ENCODE peak calls at places on chromosomes 13 and 19, in six cellular contexts. One of them, this sample, is unnamed.

GRCh38 chr13:46962286-46962941 is 65.6 kb upstream of the HTR2A start:
- DNase-seq in cardiac muscle cell: peak; percentile 6
- DNase-seq in lung: no peak
- DNase-seq in psoas muscle: no peak
- DNase-seq in transverse colon: no peak
- DNase-seq in hepatocyte: no peak
- DNase-seq in this sample: no peak

GRCh38 chr19:48400018-48400742 is 6.7 kb downstream of the GRIN2D start:
- DNase-seq in cardiac muscle cell: peak; percentile 75
- DNase-seq in lung: no peak
- DNase-seq in hepatocyte: peak; percentile 70
- DNase-seq in transverse colon: peak; percentile 60
- DNase-seq in psoas muscle: peak; percentile 76
- DNase-seq in this sample: no peak

GRCh38 chr19:43675269-43675879 is 5.4 kb upstream of the PLAUR start:
- DNase-seq in hepatocyte: peak; percentile 86
- DNase-seq in transverse colon: peak; percentile 90
- DNase-seq in cardiac muscle cell: peak; percentile 23
- DNase-seq in psoas muscle: no peak
- DNase-seq in lung: peak; percentile 58
- DNase-seq in this sample: no peak

GRCh38 chr19:16078311-16078758 is 2.0 kb downstream of the TPM4 start:
- DNase-seq in hepatocyte: no peak
- DNase-seq in cardiac muscle cell: no peak
- DNase-seq in psoas muscle: no peak
- DNase-seq in transverse colon: peak; percentile 45
- DNase-seq in lung: no peak
- DNase-seq in this sample: no peak

GRCh38 chr13:42073683-42074082 is 25.2 kb downstream of the DGKH start:
- DNase-seq in lung: no peak
- DNase-seq in cardiac muscle cell: peak; percentile 7
- DNase-seq in psoas muscle: no peak
- DNase-seq in transverse colon: no peak
- DNase-seq in hepatocyte: no peak
- DNase-seq in this sample: no peak

GRCh38 chr13:25177012-25177411 is 4.9 kb upstream of the AMER2 start:
- DNase-seq in cardiac muscle cell: no peak
- DNase-seq in transverse colon: no peak
- DNase-seq in lung: no peak
- DNase-seq in hepatocyte: no peak
- DNase-seq in psoas muscle: no peak
- DNase-seq in this sample: no peak

GRCh38 chr19:50968709-50969412 is 530 bp downstream of the KLK6 start:
- DNase-seq in transverse colon: no peak
- DNase-seq in cardiac muscle cell: peak; percentile 21
- DNase-seq in hepatocyte: no peak
- DNase-seq in lung: no peak
- DNase-seq in psoas muscle: no peak
- DNase-seq in this sample: no peak

GRCh38 chr13:102690883-102691282 is 4.0 kb downstream of the METTL21C start:
- DNase-seq in transverse colon: no peak
- DNase-seq in psoas muscle: no peak
- DNase-seq in hepatocyte: no peak
- DNase-seq in cardiac muscle cell: no peak
- DNase-seq in lung: no peak
- DNase-seq in this sample: no peak

GRCh38 chr13:44271031-44271433 is 102.6 kb upstream of the SERP2 start:
- DNase-seq in hepatocyte: peak; percentile 18
- DNase-seq in lung: no peak
- DNase-seq in transverse colon: no peak
- DNase-seq in cardiac muscle cell: no peak
- DNase-seq in psoas muscle: no peak
- DNase-seq in this sample: no peak

GRCh38 chr19:3613765-3614661 is 7.3 kb upstream of the TBXA2R start:
- DNase-seq in psoas muscle: no peak
- DNase-seq in lung: no peak
- DNase-seq in transverse colon: no peak
- DNase-seq in hepatocyte: no peak
- DNase-seq in cardiac muscle cell: no peak
- DNase-seq in this sample: no peak

GRCh38 chr19:19021115-19021514 is 12.2 kb downstream of the SUGP2 start:
- DNase-seq in hepatocyte: peak; percentile 50
- DNase-seq in cardiac muscle cell: peak; percentile 29
- DNase-seq in transverse colon: no peak
- DNase-seq in psoas muscle: no peak
- DNase-seq in lung: no peak
- DNase-seq in this sample: no peak

GRCh38 chr13:67916650-67917049 is 686.5 kb upstream of the PCDH9 start:
- DNase-seq in lung: no peak
- DNase-seq in transverse colon: no peak
- DNase-seq in cardiac muscle cell: no peak
- DNase-seq in hepatocyte: no peak
- DNase-seq in psoas muscle: no peak
- DNase-seq in this sample: no peak

GRCh38 chr19:31548941-31549340 is 199.7 kb upstream of the TSHZ3 start:
- DNase-seq in psoas muscle: no peak
- DNase-seq in lung: no peak
- DNase-seq in hepatocyte: peak; percentile 38
- DNase-seq in cardiac muscle cell: peak; percentile 63
- DNase-seq in transverse colon: no peak
- DNase-seq in this sample: no peak

GRCh38 chr13:63774133-63774532 is 2358.5 kb upstream of the PCDH20 start:
- DNase-seq in lung: no peak
- DNase-seq in transverse colon: no peak
- DNase-seq in psoas muscle: no peak
- DNase-seq in hepatocyte: no peak
- DNase-seq in cardiac muscle cell: no peak
- DNase-seq in this sample: no peak

GRCh38 chr13:65342938-65343337 is 1887.2 kb downstream of the PCDH9 start:
- DNase-seq in psoas muscle: no peak
- DNase-seq in cardiac muscle cell: peak; percentile 21
- DNase-seq in lung: no peak
- DNase-seq in hepatocyte: no peak
- DNase-seq in transverse colon: no peak
- DNase-seq in this sample: no peak

GRCh38 chr13:90576067-90576466 is 771.4 kb upstream of the MIR17HG start:
- DNase-seq in hepatocyte: no peak
- DNase-seq in cardiac muscle cell: no peak
- DNase-seq in transverse colon: no peak
- DNase-seq in lung: no peak
- DNase-seq in psoas muscle: no peak
- DNase-seq in this sample: no peak

GRCh38 chr13:25463496-25463895 is 91.7 kb downstream of the ATP8A2 start:
- DNase-seq in psoas muscle: no peak
- DNase-seq in hepatocyte: no peak
- DNase-seq in transverse colon: no peak
- DNase-seq in cardiac muscle cell: no peak
- DNase-seq in lung: no peak
- DNase-seq in this sample: no peak

GRCh38 chr13:77398825-77399620 is 72.1 kb upstream of the MYCBP2 start:
- DNase-seq in lung: no peak
- DNase-seq in hepatocyte: no peak
- DNase-seq in transverse colon: no peak
- DNase-seq in cardiac muscle cell: no peak
- DNase-seq in psoas muscle: no peak
- DNase-seq in this sample: no peak

GRCh38 chr19:45103200-45103624 is 10.2 kb downstream of the PPP1R37 start:
- DNase-seq in cardiac muscle cell: peak; percentile 21
- DNase-seq in hepatocyte: no peak
- DNase-seq in psoas muscle: no peak
- DNase-seq in lung: no peak
- DNase-seq in transverse colon: no peak
- DNase-seq in this sample: no peak

GRCh38 chr13:49627831-49628652 is at the start of gene ARL11:
- DNase-seq in transverse colon: peak; percentile 80
- DNase-seq in psoas muscle: peak; percentile 75
- DNase-seq in cardiac muscle cell: no peak
- DNase-seq in lung: peak; percentile 62
- DNase-seq in hepatocyte: peak; percentile 31
- DNase-seq in this sample: no peak
- H3K4me3 ChIP-seq in transverse colon: no peak within 1 kb of the TSS
- H3K4me3 ChIP-seq in psoas muscle: peak within 1 kb of the TSS; percentile 25
- H3K4me3 ChIP-seq in cardiac muscle cell: no peak within 1 kb of the TSS
- H3K4me3 ChIP-seq in lung: no peak within 1 kb of the TSS
- H3K4me3 ChIP-seq in hepatocyte: no peak within 1 kb of the TSS
- H3K4me3 ChIP-seq in this sample: no peak within 1 kb of the TSS

GRCh38 chr13:110397445-110397844 is 90.4 kb downstream of the COL4A2 start:
- DNase-seq in transverse colon: no peak
- DNase-seq in hepatocyte: no peak
- DNase-seq in psoas muscle: no peak
- DNase-seq in cardiac muscle cell: peak; percentile 90
- DNase-seq in lung: no peak
- DNase-seq in this sample: no peak

GRCh38 chr13:110394371-110394841 is 87.3 kb downstream of the COL4A2 start:
- DNase-seq in cardiac muscle cell: no peak
- DNase-seq in hepatocyte: no peak
- DNase-seq in psoas muscle: no peak
- DNase-seq in transverse colon: no peak
- DNase-seq in lung: no peak
- DNase-seq in this sample: no peak

GRCh38 chr13:110398564-110399507 is 91.8 kb downstream of the COL4A2 start:
- DNase-seq in hepatocyte: no peak
- DNase-seq in cardiac muscle cell: peak; percentile 85
- DNase-seq in transverse colon: no peak
- DNase-seq in psoas muscle: no peak
- DNase-seq in lung: no peak
- DNase-seq in this sample: no peak

GRCh38 chr13:110396476-110396875 is 89.4 kb downstream of the COL4A2 start:
- DNase-seq in psoas muscle: no peak
- DNase-seq in cardiac muscle cell: no peak
- DNase-seq in transverse colon: no peak
- DNase-seq in lung: no peak
- DNase-seq in hepatocyte: no peak
- DNase-seq in this sample: no peak

GRCh38 chr13:110396913-110397379 is 89.9 kb downstream of the COL4A2 start:
- DNase-seq in lung: peak; percentile 75
- DNase-seq in transverse colon: peak; percentile 77
- DNase-seq in psoas muscle: peak; percentile 92
- DNase-seq in hepatocyte: peak; percentile 73
- DNase-seq in cardiac muscle cell: peak; percentile 100
- DNase-seq in this sample: no peak
- H3K27ac ChIP-seq in lung: peak overlapping the region; percentile 46
- H3K27ac ChIP-seq in transverse colon: peak overlapping the region; percentile 94
- H3K27ac ChIP-seq in psoas muscle: peak overlapping the region; percentile 73
- H3K27ac ChIP-seq in hepatocyte: peak overlapping the region; percentile 84
- H3K27ac ChIP-seq in cardiac muscle cell: no peak overlapping the region
- H3K27ac ChIP-seq in this sample: no peak overlapping the region

GRCh38 chr19:2454962-2455409 is 1.8 kb downstream of the LMNB2 start:
- DNase-seq in lung: no peak
- DNase-seq in transverse colon: no peak
- DNase-seq in hepatocyte: no peak
- DNase-seq in cardiac muscle cell: no peak
- DNase-seq in psoas muscle: no peak
- DNase-seq in this sample: no peak

GRCh38 chr19:2453431-2454025 is 3.2 kb downstream of the LMNB2 start:
- DNase-seq in hepatocyte: no peak
- DNase-seq in cardiac muscle cell: no peak
- DNase-seq in lung: no peak
- DNase-seq in psoas muscle: no peak
- DNase-seq in transverse colon: no peak
- DNase-seq in this sample: no peak

GRCh38 chr19:2455481-2456300 is 1.1 kb downstream of the LMNB2 start:
- DNase-seq in cardiac muscle cell: peak; percentile 7
- DNase-seq in transverse colon: peak; percentile 61
- DNase-seq in lung: no peak
- DNase-seq in psoas muscle: no peak
- DNase-seq in hepatocyte: peak; percentile 57
- DNase-seq in this sample: no peak

GRCh38 chr19:2456301-2456570 is 523 bp downstream of the LMNB2 start:
- DNase-seq in cardiac muscle cell: no peak
- DNase-seq in lung: no peak
- DNase-seq in transverse colon: no peak
- DNase-seq in psoas muscle: no peak
- DNase-seq in hepatocyte: no peak
- DNase-seq in this sample: no peak

GRCh38 chr19:2454199-2454961 is 2.4 kb downstream of the LMNB2 start:
- DNase-seq in cardiac muscle cell: no peak
- DNase-seq in hepatocyte: no peak
- DNase-seq in transverse colon: no peak
- DNase-seq in psoas muscle: no peak
- DNase-seq in lung: no peak
- DNase-seq in this sample: no peak
- H3K4me3 ChIP-seq in cardiac muscle cell: no peak overlapping the region
- H3K4me3 ChIP-seq in hepatocyte: no peak overlapping the region
- H3K4me3 ChIP-seq in transverse colon: no peak overlapping the region
- H3K4me3 ChIP-seq in psoas muscle: no peak overlapping the region
- H3K4me3 ChIP-seq in lung: no peak overlapping the region
- H3K4me3 ChIP-seq in this sample: no peak overlapping the region

GRCh38 chr19:35264281-35265125 is 4.3 kb upstream of the USF2 start:
- DNase-seq in lung: no peak
- DNase-seq in psoas muscle: peak; percentile 50
- DNase-seq in cardiac muscle cell: no peak
- DNase-seq in transverse colon: peak; percentile 6
- DNase-seq in hepatocyte: no peak
- DNase-seq in this sample: no peak

GRCh38 chr19:35266904-35267817 is 1.6 kb upstream of the USF2 start:
- DNase-seq in lung: no peak
- DNase-seq in cardiac muscle cell: no peak
- DNase-seq in hepatocyte: peak; percentile 69
- DNase-seq in transverse colon: peak; percentile 61
- DNase-seq in psoas muscle: peak; percentile 82
- DNase-seq in this sample: no peak

GRCh38 chr19:35266149-35266903 is 2.4 kb upstream of the USF2 start:
- DNase-seq in psoas muscle: peak; percentile 61
- DNase-seq in cardiac muscle cell: no peak
- DNase-seq in lung: no peak
- DNase-seq in transverse colon: peak; percentile 8
- DNase-seq in hepatocyte: no peak
- DNase-seq in this sample: no peak

GRCh38 chr19:35267818-35268545 is 780 bp upstream of the USF2 start:
- DNase-seq in hepatocyte: peak; percentile 91
- DNase-seq in cardiac muscle cell: peak; percentile 78
- DNase-seq in transverse colon: peak; percentile 81
- DNase-seq in lung: peak; percentile 69
- DNase-seq in psoas muscle: peak; percentile 90
- DNase-seq in this sample: no peak

DNA sequence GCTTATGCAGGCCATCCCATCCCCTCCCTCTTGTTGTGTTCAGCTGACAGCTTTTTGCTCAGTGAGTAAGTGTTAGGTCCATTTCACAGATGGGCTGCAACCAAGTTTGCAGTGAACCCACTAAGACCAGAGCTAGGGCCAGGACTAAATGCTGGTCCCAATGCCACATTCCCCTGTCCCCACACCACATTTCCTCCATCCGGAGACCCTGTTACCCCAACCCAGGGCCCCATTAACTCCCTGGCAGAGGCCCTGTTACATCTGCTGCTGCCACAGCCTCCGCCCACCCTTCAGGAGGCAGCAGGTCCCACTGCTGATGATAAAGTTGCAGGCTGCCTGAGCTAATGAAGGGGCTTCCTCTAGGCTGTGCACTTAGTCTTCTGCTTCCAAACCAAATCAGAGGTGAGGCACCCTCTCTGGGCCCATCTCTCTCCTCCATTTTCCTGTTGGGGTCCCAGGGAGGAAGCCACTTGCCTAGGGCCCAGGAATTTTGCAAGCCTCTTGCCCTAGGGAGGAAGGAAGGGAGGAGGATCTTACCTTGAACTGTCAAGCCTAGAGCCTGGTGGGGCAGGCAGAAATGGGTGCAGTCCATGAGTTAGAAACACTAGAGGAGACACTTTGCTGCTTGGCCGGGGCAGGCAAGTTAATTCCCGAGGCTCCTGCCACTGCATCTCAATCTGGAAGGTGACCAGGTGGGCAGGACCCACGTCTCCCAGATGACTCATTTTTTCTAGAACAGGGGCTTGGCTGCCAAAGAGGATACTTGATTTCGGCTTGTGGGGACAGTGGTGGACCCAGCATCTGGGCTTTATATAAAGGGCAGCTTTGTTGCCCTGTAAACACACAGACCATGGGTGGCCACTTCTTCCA is 3.4 kb upstream of the USF2 start:
- DNase-seq in cardiac muscle cell: no peak
- DNase-seq in hepatocyte: no peak
- DNase-seq in transverse colon: peak; percentile 8
- DNase-seq in psoas muscle: peak; percentile 68
- DNase-seq in lung: no peak
- DNase-seq in this sample: no peak
- H3K27ac ChIP-seq in cardiac muscle cell: peak overlapping the region; percentile 4
- H3K27ac ChIP-seq in hepatocyte: no peak overlapping the region
- H3K27ac ChIP-seq in transverse colon: no peak overlapping the region
- H3K27ac ChIP-seq in psoas muscle: peak overlapping the region; percentile 94
- H3K27ac ChIP-seq in lung: peak overlapping the region; percentile 22
- H3K27ac ChIP-seq in this sample: no peak overlapping the region

This sample was measured in iPS DF 6.9.